ENCODE peak calls at places on chromosomes 6 and 20, in eight cellular contexts. G is vagina, I is endothelial cell, N is Calu3, J is stomach, Y is adrenal gland, W is KG1, O is ecto neural progenitor cell. T is an unnamed sample.

GRCh38 chr20:38216736-38217595 is 43.6 kb downstream of the KIAA1755 start:
- DNase-seq in G (no peak), I (no peak), N (no peak), J (no peak), Y (no peak), W (no peak), O (no peak), T (no peak)

GRCh38 chr6:147022041-147022440 is 182.2 kb upstream of the STXBP5 start:
- DNase-seq in G (no peak), I (no peak), N (no peak), J (no peak), Y (no peak), W (no peak), O (no peak), T (no peak)

GRCh38 chr20:58646703-58647102 is 4.4 kb upstream of the STX16 start:
- DNase-seq in G (peak; percentile 4), I (no peak), N (no peak), J (no peak), Y (no peak), W (no peak), O (peak; percentile 14), T (no peak)

GRCh38 chr6:36720251-36721141 is 22.9 kb downstream of the RAB44 start:
- DNase-seq in G (no peak), I (no peak), N (no peak), J (no peak), Y (no peak), W (no peak), O (no peak), T (no peak)

GRCh38 chr20:10376271-10377075 is 57.5 kb downstream of the MKKS start:
- DNase-seq in G (no peak), I (no peak), N (no peak), J (no peak), Y (no peak), W (no peak), O (no peak), T (no peak)

GRCh38 chr20:51335329-51335841 is 207.1 kb downstream of the NFATC2 start:
- DNase-seq in G (no peak), I (no peak), N (no peak), J (no peak), Y (no peak), W (no peak), O (no peak), T (no peak)

GRCh38 chr20:4014031-4014474 is 1.3 kb downstream of the RNF24 start:
- DNase-seq in G (no peak), I (no peak), N (peak; percentile 60), J (peak; percentile 68), Y (peak; percentile 69), W (peak; percentile 68), O (no peak), T (peak; percentile 86)

GRCh38 chr20:51562334-51563140 is 20.0 kb upstream of the NFATC2 start:
- DNase-seq in G (no peak), I (peak; percentile 70), N (peak; percentile 50), J (peak; percentile 57), Y (peak; percentile 71), W (peak; percentile 8), O (peak; percentile 79), T (peak; percentile 9)

GRCh38 chr6:36964908-36965307 is 10.4 kb downstream of the PI16 start:
- DNase-seq in G (no peak), I (no peak), N (no peak), J (no peak), Y (no peak), W (no peak), O (no peak), T (no peak)

GRCh38 chr6:126312013-126312665 is 27.8 kb upstream of the CENPW start:
- DNase-seq in G (no peak), I (peak; percentile 16), N (peak; percentile 26), J (no peak), Y (no peak), W (no peak), O (no peak), T (no peak)

GRCh38 chr6:163780993-163781392 is 366.5 kb downstream of the QKI start:
- DNase-seq in G (no peak), I (no peak), N (no peak), J (no peak), Y (no peak), W (no peak), O (peak; percentile 65), T (no peak)

GRCh38 chr20:21027569-21027968 is 78.6 kb downstream of the LINC00237 start:
- DNase-seq in G (no peak), I (peak; percentile 51), N (no peak), J (no peak), Y (no peak), W (no peak), O (peak; percentile 57), T (peak; percentile 83)

GRCh38 chr20:35791823-35792222 is 20.0 kb downstream of the PHF20 start:
- DNase-seq in G (no peak), I (no peak), N (no peak), J (no peak), Y (peak; percentile 27), W (no peak), O (no peak), T (no peak)

GRCh38 chr6:169229611-169230321 is 23.9 kb downstream of the THBS2 start:
- DNase-seq in G (peak; percentile 79), I (no peak), N (no peak), J (no peak), Y (no peak), W (no peak), O (no peak), T (no peak)

GRCh38 chr6:63529498-63529897 is 42.8 kb upstream of the LOC128125822 start:
- DNase-seq in G (no peak), I (no peak), N (no peak), J (no peak), Y (no peak), W (no peak), O (no peak), T (no peak)